ENCODE peak calls at places on chromosomes 2 and 18, in five cellular contexts. A is CD8-positive, alpha-beta T cell; X is mucosa of descending colon; Y is OCI-LY7; U is Peyer's patch. T is an unnamed sample. For H3K9me3, the result is how much of the 10 kb centered on the place peaks cover.

GRCh38 chr2:234670052-234670451 is 173.2 kb upstream of the ARL4C start:
- DNase-seq in U (no peak), Y (no peak), X (no peak), A (no peak), T (no peak)

GRCh38 chr2:179440642-179441251 is 176.1 kb upstream of the SESTD1 start:
- DNase-seq in X (no peak), Y (peak), A (no peak), U (no peak), T (no peak)

GRCh38 chr2:184681642-184682321 is 83.5 kb downstream of the ZNF804A start:
- DNase-seq in X (no peak), A (no peak), Y (no peak), U (no peak), T (no peak)

GRCh38 chr2:191699341-191699945 is 21.5 kb downstream of the NABP1 start:
- DNase-seq in X (no peak), Y (no peak), A (no peak), U (no peak), T (no peak)

GRCh38 chr2:234368861-234369261 is 128.0 kb downstream of the ARL4C start:
- DNase-seq in U (no peak), A (no peak), X (peak), Y (no peak), T (peak)

GRCh38 chr2:151217343-151217742 is 44.3 kb downstream of the RBM43 start:
- DNase-seq in X (no peak), U (no peak), A (no peak), Y (no peak), T (no peak)

GRCh38 chr2:28444951-28445350 is 50.9 kb upstream of the PLB1 start:
- DNase-seq in Y (no peak), A (no peak), X (no peak), U (no peak), T (no peak)

GRCh38 chr2:42770288-42771131 is 6.6 kb upstream of the OXER1 start:
- DNase-seq in U (no peak), X (no peak), A (no peak), Y (peak), T (peak)

GRCh38 chr18:46161721-46162421 is 57.7 kb downstream of the HAUS1 start:
- DNase-seq in U (no peak), A (no peak), Y (no peak), X (no peak), T (no peak)

GRCh38 chr2:119531292-119531691 is 7.0 kb upstream of the SCTR start:
- DNase-seq in Y (peak), A (no peak), U (no peak), X (no peak), T (no peak)

GRCh38 chr2:201250741-201251140 is 9.6 kb upstream of the CASP8 start:
- DNase-seq in Y (no peak), U (no peak), A (no peak), X (no peak), T (no peak)

GRCh38 chr2:102736174-102736606 is 25.6 kb upstream of the TMEM182 start:
- DNase-seq in A (no peak), U (peak), Y (peak), X (peak), T (peak)

GRCh38 chr2:1505031-1505441 is 91.8 kb downstream of the TPO start:
- DNase-seq in U (no peak), X (no peak), Y (no peak), A (no peak), T (no peak)

GRCh38 chr2:16378031-16378430 is 287.6 kb downstream of the CYRIA start:
- DNase-seq in A (no peak), X (no peak), Y (no peak), U (no peak), T (no peak)

GRCh38 chr2:16375981-16376380 is 289.7 kb downstream of the CYRIA start:
- DNase-seq in X (no peak), A (no peak), U (no peak), Y (no peak), T (no peak)

GRCh38 chr2:16373341-16373740 is 292.3 kb downstream of the CYRIA start:
- DNase-seq in Y (no peak), X (no peak), A (no peak), U (no peak), T (no peak)

GRCh38 chr2:16374671-16375070 is 291.0 kb downstream of the CYRIA start:
- DNase-seq in U (no peak), X (no peak), A (no peak), Y (no peak), T (no peak)

DNA sequence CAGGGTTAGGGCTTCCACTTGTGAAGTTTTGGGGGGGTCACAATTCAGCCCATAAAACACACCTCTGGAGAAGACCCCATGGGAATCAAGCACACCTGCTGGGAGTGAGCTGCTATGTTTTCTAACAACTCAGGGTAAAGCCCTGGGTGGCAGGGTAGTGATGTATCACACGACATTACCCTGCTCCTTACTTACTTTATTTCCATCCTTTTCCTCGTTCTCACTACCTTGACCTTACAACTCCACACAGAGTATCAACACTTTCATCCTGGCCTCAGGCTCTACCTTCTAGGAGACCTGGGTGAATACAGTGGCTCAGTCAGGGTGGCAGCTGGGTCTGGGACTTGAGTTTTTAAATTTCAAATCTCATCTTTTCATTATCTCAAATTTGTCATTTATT is 290.3 kb downstream of the CYRIA start:
- DNase-seq in A (no peak), U (no peak), X (no peak), Y (no peak), T (no peak)
- H3K9me3 ChIP-seq in A (under half), U (under half), X (under half), Y (under half), T (under half)

GRCh38 chr2:231541605-231542509 is 11.6 kb upstream of the NMUR1 start:
- DNase-seq in Y (peak), X (no peak), A (no peak), U (no peak), T (no peak)
- TF ChIP-seq CTCF in Y (peak), X (no peak), A (no peak), U (no peak), T (no peak)

GRCh38 chr2:197324801-197325200 is 14.2 kb upstream of the ANKRD44 start:
- DNase-seq in U (no peak), A (no peak), X (no peak), Y (no peak), T (no peak)
- H3K4me3 ChIP-seq in U (no peak), A (no peak), X (no peak), Y (no peak), T (no peak)

DNA sequence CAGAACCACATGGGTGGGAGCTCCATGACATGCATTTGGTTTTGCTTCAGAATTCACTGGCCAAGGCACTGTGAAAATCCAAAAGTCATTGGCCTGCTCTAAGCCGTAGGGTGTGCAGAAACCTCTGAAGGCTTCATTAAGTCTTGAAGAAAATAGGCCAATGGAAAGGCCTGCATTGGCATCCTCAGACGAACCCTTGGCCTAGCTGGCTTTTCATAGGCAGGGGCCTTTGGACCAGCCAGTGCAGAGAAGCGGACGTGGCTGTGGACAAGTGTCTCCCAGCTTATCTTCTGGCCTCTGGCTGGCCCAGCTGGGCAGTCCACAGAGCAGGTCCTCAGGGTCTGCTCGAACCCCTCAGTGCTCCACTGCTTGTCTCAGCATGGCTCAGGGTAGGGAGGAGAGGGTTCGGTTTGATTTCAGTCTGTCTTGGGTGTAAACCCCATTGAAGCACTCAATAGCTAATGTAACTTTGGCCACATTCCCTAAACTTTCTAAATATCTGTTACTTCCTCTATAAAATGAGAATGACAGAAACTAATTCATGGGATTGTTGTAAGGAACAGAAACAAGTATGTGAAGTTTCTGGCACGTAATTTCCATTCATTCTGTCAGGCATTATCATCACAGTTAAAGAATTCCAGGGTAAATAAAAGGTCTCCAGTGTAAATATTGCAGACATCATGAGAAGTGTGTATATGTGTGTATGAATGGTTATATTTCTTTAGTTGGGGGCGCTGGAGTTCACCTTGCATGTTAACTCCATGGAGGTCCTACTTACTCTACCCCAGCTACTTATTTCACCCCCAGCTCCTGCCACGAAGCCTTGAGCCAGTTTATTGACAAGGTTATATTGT is 125.5 kb downstream of the TFCP2L1 start:
- DNase-seq in A (no peak), Y (no peak), U (no peak), X (no peak), T (no peak)
- H3K9me3 ChIP-seq in A (under half), Y (under half), U (under half), X (under half), T (under half)

GRCh38 chr2:165624139-165624803 is 154.8 kb downstream of the CSRNP3 start:
- DNase-seq in X (no peak), U (no peak), Y (no peak), A (no peak), T (no peak)

GRCh38 chr2:165618806-165619205 is 149.3 kb downstream of the CSRNP3 start:
- DNase-seq in U (no peak), X (no peak), A (no peak), Y (no peak), T (no peak)

GRCh38 chr2:165617720-165618119 is 148.2 kb downstream of the CSRNP3 start:
- DNase-seq in Y (no peak), A (no peak), U (no peak), X (no peak), T (no peak)

GRCh38 chr2:165621086-165621560 is 151.6 kb downstream of the CSRNP3 start:
- DNase-seq in Y (no peak), U (no peak), X (no peak), A (no peak), T (no peak)
- TF ChIP-seq CTCF in Y (no peak), U (no peak), X (no peak), A (no peak), T (no peak)

GRCh38 chr18:65124633-65125032 is 626.2 kb upstream of the CDH7 start:
- DNase-seq in Y (no peak), A (no peak), U (no peak), X (no peak), T (no peak)
- H3K4me3 ChIP-seq in Y (no peak), A (no peak), U (no peak), X (no peak), T (peak)

T was measured in gastrocnemius medialis.